ENCODE peak calls at places on chromosomes 6 and 20, in six cellular contexts. D, M, I, T, H and Z are unnamed samples.

GRCh38 chr6:70520575-70520974 is 46.2 kb upstream of the SDHAF4 start:
- DNase-seq in D (no peak), T (peak), H (no peak), M (peak), I (peak), Z (peak)

GRCh38 chr6:131574133-131574532 is 1.1 kb downstream of the ARG1 start:
- DNase-seq in D (no peak), M (no peak), H (no peak), T (no peak), I (no peak), Z (no peak)

GRCh38 chr6:55729665-55730064 is 145.7 kb downstream of the BMP5 start:
- DNase-seq in I (no peak), T (peak), H (no peak), M (no peak), D (no peak), Z (no peak)

GRCh38 chr6:55957961-55958422 is 82.6 kb upstream of the BMP5 start:
- DNase-seq in D (no peak), I (no peak), T (peak), M (no peak), H (no peak), Z (peak)

GRCh38 chr6:150319924-150320323 is 48.9 kb upstream of the IYD start:
- DNase-seq in I (no peak), H (no peak), T (no peak), M (no peak), D (no peak), Z (no peak)

GRCh38 chr6:128179890-128180440 is 279.1 kb upstream of the THEMIS start:
- DNase-seq in T (no peak), I (no peak), D (no peak), M (peak), H (no peak), Z (no peak)

GRCh38 chr20:38805958-38806854 is 709 bp downstream of the PPP1R16B start:
- DNase-seq in T (peak), M (peak), H (peak), I (no peak), D (peak), Z (no peak)

GRCh38 chr6:17042422-17043147 is 59.3 kb upstream of the STMND1 start:
- DNase-seq in M (no peak), H (no peak), T (peak), I (peak), D (no peak), Z (peak)

GRCh38 chr6:170210651-170211403 is 80.1 kb downstream of the DLL1 start:
- DNase-seq in I (no peak), M (no peak), T (no peak), H (peak), D (peak), Z (no peak)

GRCh38 chr20:60167840-60168239 is 209.6 kb downstream of the CDH26 start:
- DNase-seq in H (no peak), T (no peak), I (no peak), D (no peak), M (no peak), Z (no peak)

GRCh38 chr20:49685161-49685601 is 28.5 kb downstream of the B4GALT5 start:
- DNase-seq in M (no peak), T (no peak), H (no peak), D (no peak), I (no peak), Z (no peak)

GRCh38 chr6:75368151-75368779 is 83.7 kb upstream of the TMEM30A start:
- DNase-seq in I (no peak), D (no peak), H (no peak), M (no peak), T (no peak), Z (no peak)

GRCh38 chr6:24215068-24215467 is 89.1 kb downstream of the NRSN1 start:
- DNase-seq in H (no peak), D (no peak), I (no peak), T (no peak), M (no peak), Z (no peak)

GRCh38 chr20:50462093-50462685 is 48.0 kb upstream of the PTPN1 start:
- DNase-seq in D (no peak), I (no peak), M (no peak), H (no peak), T (no peak), Z (no peak)

GRCh38 chr20:36482044-36482473 is 59.3 kb upstream of the MYL9 start:
- DNase-seq in D (no peak), H (no peak), M (peak), T (no peak), I (no peak), Z (no peak)

GRCh38 chr6:40484066-40484465 is 103.1 kb downstream of the LRFN2 start:
- DNase-seq in M (no peak), I (no peak), D (no peak), T (no peak), H (no peak), Z (no peak)